ENCODE peak calls at places on chromosomes 1 and 21, in five cellular contexts. B is brain microvascular endothelial cell, Q is MM.1S, O is IMR-90, W is neural progenitor cell. Y is an unnamed sample.
A peak's percentile ranks its signal among the peaks of the same experiment; 100 is the strongest.

GRCh38 chr1:63635681-63636080 is 42.5 kb downstream of the PGM1 start:
- DNase-seq in B (peak; percentile 23), Q (no peak), O (peak; percentile 47), W (no peak), Y (no peak)

GRCh38 chr1:26537951-26538352 is 8.4 kb downstream of the RPS6KA1 start:
- DNase-seq in B (peak; percentile 45), Q (peak; percentile 46), O (peak; percentile 45), W (peak; percentile 32), Y (no peak)

GRCh38 chr1:37630426-37631038 is 4.2 kb downstream of the RSPO1 start:
- DNase-seq in B (no peak), Q (no peak), O (no peak), W (peak; percentile 95), Y (no peak)

GRCh38 chr1:228464487-228464983 is 22.6 kb upstream of the RNF187 start:
- DNase-seq in B (peak; percentile 84), Q (peak; percentile 81), O (peak; percentile 81), W (peak; percentile 96), Y (peak; percentile 67)

GRCh38 chr1:160548960-160549664 is 26.1 kb upstream of the SLAMF6 start:
- DNase-seq in B (no peak), Q (peak; percentile 3), O (no peak), W (no peak), Y (no peak)

GRCh38 chr1:162367073-162367472 is 9.6 kb downstream of the SPATA46 start:
- DNase-seq in B (no peak), Q (no peak), O (no peak), W (no peak), Y (no peak)

GRCh38 chr1:203072911-203073310 is 12.9 kb downstream of the MYOG start:
- DNase-seq in B (no peak), Q (no peak), O (peak; percentile 4), W (no peak), Y (peak; percentile 35)

GRCh38 chr1:91763252-91763651 is 122.7 kb downstream of the TGFBR3 start:
- DNase-seq in B (no peak), Q (no peak), O (peak; percentile 77), W (no peak), Y (no peak)

GRCh38 chr1:38455829-38456563 is 403.6 kb downstream of the RRAGC start:
- DNase-seq in B (peak; percentile 62), Q (no peak), O (no peak), W (no peak), Y (no peak)

GRCh38 chr1:47621977-47622376 is 184.1 kb downstream of the FOXD2 start:
- DNase-seq in B (no peak), Q (no peak), O (no peak), W (no peak), Y (no peak)

GRCh38 chr1:166858726-166859419 is 17.2 kb downstream of the TADA1 start:
- DNase-seq in B (no peak), Q (no peak), O (no peak), W (peak; percentile 18), Y (no peak)

GRCh38 chr1:64515427-64515826 is 45.5 kb downstream of the CACHD1 start:
- DNase-seq in B (peak; percentile 56), Q (no peak), O (peak; percentile 69), W (no peak), Y (peak; percentile 59)

GRCh38 chr1:50972766-50973165 is 2.7 kb downstream of the CDKN2C start:
- DNase-seq in B (no peak), Q (no peak), O (no peak), W (no peak), Y (no peak)

GRCh38 chr1:92219028-92219427 is 1.3 kb downstream of the C1orf146 start:
- DNase-seq in B (no peak), Q (no peak), O (peak; percentile 5), W (no peak), Y (no peak)

GRCh38 chr1:155026154-155026553 is 7.4 kb downstream of the DCST2 start:
- DNase-seq in B (no peak), Q (no peak), O (no peak), W (no peak), Y (no peak)

GRCh38 chr1:61434276-61434675 is 290.7 kb downstream of the TM2D1 start:
- DNase-seq in B (peak; percentile 38), Q (no peak), O (peak; percentile 2), W (no peak), Y (no peak)

GRCh38 chr1:185257947-185258203 is 59.2 kb downstream of the IVNS1ABP start:
- DNase-seq in B (no peak), Q (no peak), O (peak; percentile 17), W (no peak), Y (no peak)

GRCh38 chr1:85230305-85230977 is 29.0 kb downstream of the C1orf52 start:
- DNase-seq in B (no peak), Q (no peak), O (no peak), W (peak; percentile 6), Y (no peak)

GRCh38 chr1:55140546-55140983 is 74.6 kb downstream of the USP24 start:
- DNase-seq in B (peak; percentile 78), Q (peak; percentile 76), O (peak; percentile 91), W (peak; percentile 91), Y (peak; percentile 33)

GRCh38 chr1:38541223-38541622 is 318.3 kb downstream of the RRAGC start:
- DNase-seq in B (no peak), Q (no peak), O (no peak), W (no peak), Y (no peak)

GRCh38 chr1:198657550-198658064 is 18.8 kb downstream of the PTPRC start:
- DNase-seq in B (peak; percentile 95), Q (peak; percentile 27), O (peak; percentile 98), W (no peak), Y (no peak)

GRCh38 chr1:234893725-234894630 is 234.7 kb downstream of the TOMM20 start:
- DNase-seq in B (peak; percentile 78), Q (no peak), O (peak; percentile 80), W (no peak), Y (no peak)

GRCh38 chr1:100532645-100533044 is 5.3 kb upstream of the GPR88 start:
- DNase-seq in B (no peak), Q (no peak), O (no peak), W (no peak), Y (no peak)

GRCh38 chr1:209086486-209087192 is 496.9 kb upstream of the CAMK1G start:
- DNase-seq in B (no peak), Q (peak; percentile 78), O (no peak), W (no peak), Y (no peak)

GRCh38 chr1:54490361-54491248 is 57.4 kb upstream of the ACOT11 start:
- DNase-seq in B (no peak), Q (no peak), O (no peak), W (peak; percentile 85), Y (no peak)

GRCh38 chr1:6475381-6476133 is 9.6 kb upstream of the TNFRSF25 start:
- DNase-seq in B (no peak), Q (peak; percentile 65), O (no peak), W (peak; percentile 72), Y (peak; percentile 75)

GRCh38 chr21:17667256-17667655 is 54.6 kb upstream of the BTG3 start:
- DNase-seq in B (no peak), Q (no peak), O (no peak), W (peak; percentile 22), Y (no peak)

GRCh38 chr1:145994391-145995120 is 1.8 kb downstream of the TXNIP start:
- DNase-seq in B (no peak), Q (peak; percentile 14), O (no peak), W (no peak), Y (peak; percentile 68)

GRCh38 chr1:81477704-81478103 is 323.0 kb upstream of the ADGRL2 start:
- DNase-seq in B (peak; percentile 24), Q (no peak), O (peak; percentile 10), W (no peak), Y (no peak)

GRCh38 chr1:236810018-236810417 is 14.9 kb downstream of the MTR start:
- DNase-seq in B (no peak), Q (no peak), O (peak; percentile 55), W (no peak), Y (no peak)
- H3K36me3 ChIP-seq in B (peaks cover 9% of the 10 kb centered on the region), Q (no peaks in the 10 kb centered on the region), O (peaks cover 14% of the 10 kb centered on the region), W (no peaks in the 10 kb centered on the region), Y (peaks cover 99% of the 10 kb centered on the region)

DNA sequence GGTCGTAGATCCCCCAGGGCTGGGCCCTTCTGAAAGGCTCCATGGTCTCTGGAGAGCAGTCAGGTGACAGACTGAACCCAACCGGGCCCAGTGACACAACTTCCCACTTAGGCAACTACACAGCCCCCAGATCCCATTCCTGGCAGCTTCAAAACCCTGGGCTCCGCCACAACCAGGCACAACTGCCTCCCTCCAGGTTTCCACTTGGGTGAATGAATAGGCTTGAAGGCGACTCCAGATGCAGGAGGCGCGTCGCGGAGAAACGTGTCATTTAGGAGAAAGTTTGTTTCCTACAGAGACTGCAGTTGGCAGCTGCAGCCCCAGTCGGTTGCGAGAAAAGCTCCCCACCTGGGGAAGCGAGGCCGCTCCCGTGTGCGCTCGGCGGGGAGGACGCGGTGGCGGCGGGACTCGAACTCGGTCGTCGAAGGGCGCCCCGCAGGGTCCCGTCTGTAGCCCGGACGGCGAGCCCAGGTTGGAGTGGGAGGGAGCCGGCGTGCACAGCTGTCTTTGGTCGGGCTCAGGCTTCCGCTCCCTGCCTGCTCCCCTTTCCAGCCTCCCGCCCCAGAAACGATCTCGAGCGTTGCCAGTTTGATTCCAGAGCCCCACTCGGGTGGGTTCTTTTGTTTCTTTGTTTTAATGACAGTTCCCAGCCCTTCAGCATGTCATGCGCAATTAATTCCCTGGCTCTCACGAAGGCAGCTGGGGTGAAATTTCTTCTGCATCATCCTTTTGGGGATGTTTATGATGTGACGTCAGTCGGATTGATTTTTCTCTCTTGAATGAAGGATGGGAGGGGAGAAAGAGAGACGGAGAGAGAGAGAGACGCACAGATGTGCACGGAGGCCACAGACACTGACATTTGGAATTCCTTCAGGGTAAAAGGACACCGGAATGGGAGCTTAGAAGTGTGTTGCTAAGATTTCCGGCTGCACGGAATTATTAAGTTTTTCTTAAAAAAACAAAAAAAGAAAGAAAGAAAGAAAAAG is 862 bp upstream of the SGIP1 start:
- DNase-seq in B (peak; percentile 87), Q (no peak), O (peak; percentile 98), W (peak; percentile 58), Y (peak; percentile 23)
- H3K4me3 ChIP-seq in B (peak overlapping the region; percentile 69), Q (no peak overlapping the region), O (peak overlapping the region; percentile 80), W (peak overlapping the region; percentile 55), Y (peak overlapping the region; percentile 60)

GRCh38 chr1:8023995-8024313 is 2.2 kb downstream of the ERRFI1 start:
- DNase-seq in B (no peak), Q (no peak), O (no peak), W (peak; percentile 37), Y (no peak)

GRCh38 chr1:8025061-8025670 is 943 bp downstream of the ERRFI1 start:
- DNase-seq in B (peak; percentile 59), Q (no peak), O (no peak), W (peak; percentile 28), Y (no peak)

GRCh38 chr1:8023287-8023994 is 2.7 kb downstream of the ERRFI1 start:
- DNase-seq in B (no peak), Q (no peak), O (no peak), W (no peak), Y (no peak)

GRCh38 chr1:8025671-8026144 is 401 bp downstream of the ERRFI1 start:
- DNase-seq in B (no peak), Q (no peak), O (no peak), W (no peak), Y (no peak)

DNA sequence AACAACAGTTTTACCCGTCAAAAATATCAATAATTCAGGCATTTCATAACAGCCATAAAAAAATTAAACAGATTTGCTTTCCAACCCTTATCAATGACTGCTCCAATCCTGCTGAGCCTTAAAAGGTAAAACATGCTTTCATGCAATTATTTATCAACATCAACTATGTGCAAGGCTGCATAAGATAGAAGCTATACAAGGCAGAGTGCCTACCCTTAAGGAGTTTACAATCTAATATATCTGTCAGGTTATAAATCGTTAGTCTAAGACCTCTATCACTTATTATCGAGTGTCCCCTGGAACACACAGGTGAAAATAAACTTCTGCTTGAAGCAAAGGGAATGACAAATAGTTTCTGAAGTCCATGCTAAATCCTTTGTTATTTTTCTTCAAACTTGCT is 1.8 kb downstream of the ERRFI1 start:
- DNase-seq in B (no peak), Q (no peak), O (no peak), W (no peak), Y (no peak)
- H3K36me3 ChIP-seq in B (peaks cover 3% of the 10 kb centered on the region), Q (no peaks in the 10 kb centered on the region), O (peaks cover 2% of the 10 kb centered on the region), W (no peaks in the 10 kb centered on the region), Y (no peaks in the 10 kb centered on the region)

GRCh38 chr1:108190686-108191416 is 9.3 kb downstream of the SLC25A24 start:
- DNase-seq in B (no peak), Q (no peak), O (no peak), W (no peak), Y (no peak)
- H3K4me3 ChIP-seq in B (no peak overlapping the region), Q (no peak overlapping the region), O (no peak overlapping the region), W (no peak overlapping the region), Y (no peak overlapping the region)